ENCODE peak calls at places on chromosomes 3 and 15, in eight cellular contexts. One of them, this sample, is unnamed.

GRCh38 chr3:174776123-174776522 is 83.0 kb upstream of the NAALADL2 start:
- DNase-seq in A549: no peak
- DNase-seq in HepG2: no peak
- DNase-seq in endothelial cell of umbilical vein: no peak
- DNase-seq in K562: no peak
- DNase-seq in GM12878: no peak
- DNase-seq in SK-N-SH: no peak
- DNase-seq in H1: no peak
- DNase-seq in this sample: no peak

GRCh38 chr3:57518276-57518914 is 25.7 kb downstream of the DNAH12 start:
- DNase-seq in A549: no peak
- DNase-seq in HepG2: no peak
- DNase-seq in endothelial cell of umbilical vein: peak; percentile 65
- DNase-seq in K562: no peak
- DNase-seq in GM12878: no peak
- DNase-seq in SK-N-SH: no peak
- DNase-seq in H1: no peak
- DNase-seq in this sample: peak; percentile 1

GRCh38 chr15:74130849-74131617 is 647 bp downstream of the ISLR2 start:
- DNase-seq in A549: no peak
- DNase-seq in HepG2: no peak
- DNase-seq in endothelial cell of umbilical vein: no peak
- DNase-seq in K562: no peak
- DNase-seq in GM12878: no peak
- DNase-seq in SK-N-SH: no peak
- DNase-seq in H1: no peak
- DNase-seq in this sample: no peak

GRCh38 chr3:182392182-182392917 is 401.0 kb upstream of the ATP11B start:
- DNase-seq in A549: no peak
- DNase-seq in HepG2: no peak
- DNase-seq in endothelial cell of umbilical vein: no peak
- DNase-seq in K562: peak; percentile 14
- DNase-seq in GM12878: no peak
- DNase-seq in SK-N-SH: no peak
- DNase-seq in H1: no peak
- DNase-seq in this sample: no peak

GRCh38 chr3:24002129-24002528 is 57.0 kb downstream of the NR1D2 start:
- DNase-seq in A549: no peak
- DNase-seq in HepG2: no peak
- DNase-seq in endothelial cell of umbilical vein: no peak
- DNase-seq in K562: no peak
- DNase-seq in GM12878: no peak
- DNase-seq in SK-N-SH: no peak
- DNase-seq in H1: no peak
- DNase-seq in this sample: no peak

GRCh38 chr3:141738636-141739363 is 702 bp downstream of the RNF7 start:
- DNase-seq in A549: peak; percentile 45
- DNase-seq in HepG2: no peak
- DNase-seq in endothelial cell of umbilical vein: peak; percentile 62
- DNase-seq in K562: peak; percentile 57
- DNase-seq in GM12878: no peak
- DNase-seq in SK-N-SH: peak; percentile 39
- DNase-seq in H1: no peak
- DNase-seq in this sample: no peak

GRCh38 chr3:191882289-191882688 is 421.3 kb downstream of the PYDC2 start:
- DNase-seq in A549: no peak
- DNase-seq in HepG2: no peak
- DNase-seq in endothelial cell of umbilical vein: no peak
- DNase-seq in K562: no peak
- DNase-seq in GM12878: no peak
- DNase-seq in SK-N-SH: no peak
- DNase-seq in H1: no peak
- DNase-seq in this sample: no peak

GRCh38 chr3:107028626-107029025 is 348.6 kb upstream of the CCDC54 start:
- DNase-seq in A549: no peak
- DNase-seq in HepG2: no peak
- DNase-seq in endothelial cell of umbilical vein: no peak
- DNase-seq in K562: no peak
- DNase-seq in GM12878: no peak
- DNase-seq in SK-N-SH: no peak
- DNase-seq in H1: no peak
- DNase-seq in this sample: no peak

GRCh38 chr3:139326131-139326530 is 17.7 kb upstream of the MRPS22 start:
- DNase-seq in A549: no peak
- DNase-seq in HepG2: no peak
- DNase-seq in endothelial cell of umbilical vein: no peak
- DNase-seq in K562: no peak
- DNase-seq in GM12878: no peak
- DNase-seq in SK-N-SH: no peak
- DNase-seq in H1: no peak
- DNase-seq in this sample: no peak

GRCh38 chr3:133058831-133059230 is 20.6 kb downstream of the TMEM108 start:
- DNase-seq in A549: no peak
- DNase-seq in HepG2: no peak
- DNase-seq in endothelial cell of umbilical vein: no peak
- DNase-seq in K562: no peak
- DNase-seq in GM12878: no peak
- DNase-seq in SK-N-SH: no peak
- DNase-seq in H1: no peak
- DNase-seq in this sample: no peak

GRCh38 chr3:101703169-101703568 is 16.7 kb upstream of the RPL24 start:
- DNase-seq in A549: no peak
- DNase-seq in HepG2: no peak
- DNase-seq in endothelial cell of umbilical vein: no peak
- DNase-seq in K562: no peak
- DNase-seq in GM12878: no peak
- DNase-seq in SK-N-SH: no peak
- DNase-seq in H1: no peak
- DNase-seq in this sample: peak; percentile 52

DNA sequence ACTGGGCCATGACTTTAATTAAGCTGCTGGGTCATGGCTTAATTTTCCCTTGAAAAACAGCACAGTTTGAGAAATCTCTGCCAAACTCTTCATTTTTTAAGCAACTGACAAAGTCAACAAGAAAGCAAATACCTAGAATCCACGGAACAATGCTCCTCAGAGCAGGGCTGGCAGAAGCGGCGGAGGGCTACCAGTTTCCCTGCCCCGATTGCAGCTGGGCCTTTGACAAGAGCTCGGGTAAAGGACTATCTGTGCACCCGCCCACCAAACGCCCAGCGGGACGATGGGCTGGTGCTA is 1.2 kb downstream of the GOLIM4 start:
- DNase-seq in A549: no peak
- DNase-seq in HepG2: no peak
- DNase-seq in endothelial cell of umbilical vein: no peak
- DNase-seq in K562: no peak
- DNase-seq in GM12878: no peak
- DNase-seq in SK-N-SH: no peak
- DNase-seq in H1: no peak
- DNase-seq in this sample: no peak
- TF ChIP-seq MAX in A549: no peak
- TF ChIP-seq MAX in HepG2: no peak
- TF ChIP-seq MAX in endothelial cell of umbilical vein: no peak
- TF ChIP-seq MAX in K562: no peak
- TF ChIP-seq MAX in GM12878: no peak
- TF ChIP-seq MAX in SK-N-SH: no peak
- TF ChIP-seq MAX in H1: no peak
- TF ChIP-seq MAX in this sample: no peak

DNA sequence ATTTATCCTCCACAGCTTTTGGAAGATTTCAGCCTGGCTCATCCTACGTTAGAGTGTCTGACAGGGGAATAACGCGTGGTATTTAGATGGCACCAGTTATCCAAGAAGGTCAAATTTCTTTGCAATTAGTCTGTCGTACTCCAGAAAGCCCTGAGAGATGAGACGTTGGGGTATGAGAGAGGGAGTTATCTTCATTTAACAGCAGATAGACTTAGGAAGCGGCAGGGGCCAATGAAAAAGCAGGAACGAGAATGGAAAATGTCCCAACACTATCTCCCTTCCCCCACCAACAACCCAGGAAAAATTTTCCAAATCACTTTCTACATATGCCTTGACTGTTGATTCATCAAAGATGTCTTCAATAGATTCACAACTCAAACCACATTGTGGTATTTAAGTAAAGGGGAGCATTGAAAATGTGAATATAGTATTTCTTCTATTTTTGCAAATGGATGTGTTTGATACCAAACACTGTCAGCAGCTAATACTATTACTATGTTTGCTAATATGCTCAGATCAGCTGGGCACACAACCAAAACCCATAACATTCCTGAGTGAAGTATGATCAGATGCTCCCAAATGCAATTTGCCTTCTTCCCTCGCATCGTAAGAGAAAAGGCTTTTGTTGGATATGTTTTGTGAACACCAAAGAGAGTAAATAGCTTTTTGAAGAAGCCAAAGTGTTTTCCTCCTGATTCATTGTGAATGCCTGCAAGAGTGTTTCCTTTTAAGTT is 13.3 kb upstream of the GREM1 start:
- DNase-seq in A549: no peak
- DNase-seq in HepG2: no peak
- DNase-seq in endothelial cell of umbilical vein: no peak
- DNase-seq in K562: no peak
- DNase-seq in GM12878: no peak
- DNase-seq in SK-N-SH: no peak
- DNase-seq in H1: no peak
- DNase-seq in this sample: no peak
- H3K4me2 ChIP-seq in A549: no peak overlapping the region
- H3K4me2 ChIP-seq in HepG2: no peak overlapping the region
- H3K4me2 ChIP-seq in endothelial cell of umbilical vein: no peak overlapping the region
- H3K4me2 ChIP-seq in K562: no peak overlapping the region
- H3K4me2 ChIP-seq in GM12878: no peak overlapping the region
- H3K4me2 ChIP-seq in SK-N-SH: peak overlapping the region; percentile 45
- H3K4me2 ChIP-seq in H1: no peak overlapping the region
- H3K4me2 ChIP-seq in this sample: no peak overlapping the region

GRCh38 chr3:16151109-16151508 is 23.4 kb upstream of the GALNT15 start:
- DNase-seq in A549: no peak
- DNase-seq in HepG2: no peak
- DNase-seq in endothelial cell of umbilical vein: peak; percentile 36
- DNase-seq in K562: peak; percentile 34
- DNase-seq in GM12878: no peak
- DNase-seq in SK-N-SH: no peak
- DNase-seq in H1: no peak
- DNase-seq in this sample: no peak
- TF ChIP-seq MAX in A549: no peak
- TF ChIP-seq MAX in HepG2: no peak
- TF ChIP-seq MAX in endothelial cell of umbilical vein: no peak
- TF ChIP-seq MAX in K562: no peak
- TF ChIP-seq MAX in GM12878: no peak
- TF ChIP-seq MAX in SK-N-SH: no peak
- TF ChIP-seq MAX in H1: no peak
- TF ChIP-seq MAX in this sample: no peak

GRCh38 chr15:68312701-68313204 is 35.2 kb downstream of the FEM1B start:
- DNase-seq in A549: no peak
- DNase-seq in HepG2: no peak
- DNase-seq in endothelial cell of umbilical vein: no peak
- DNase-seq in K562: peak; percentile 38
- DNase-seq in GM12878: no peak
- DNase-seq in SK-N-SH: peak; percentile 9
- DNase-seq in H1: no peak
- DNase-seq in this sample: no peak

GRCh38 chr15:68311859-68312557 is 34.5 kb downstream of the FEM1B start:
- DNase-seq in A549: no peak
- DNase-seq in HepG2: no peak
- DNase-seq in endothelial cell of umbilical vein: no peak
- DNase-seq in K562: no peak
- DNase-seq in GM12878: no peak
- DNase-seq in SK-N-SH: no peak
- DNase-seq in H1: no peak
- DNase-seq in this sample: no peak

GRCh38 chr15:68311464-68311835 is 33.9 kb downstream of the FEM1B start:
- DNase-seq in A549: no peak
- DNase-seq in HepG2: no peak
- DNase-seq in endothelial cell of umbilical vein: no peak
- DNase-seq in K562: no peak
- DNase-seq in GM12878: no peak
- DNase-seq in SK-N-SH: no peak
- DNase-seq in H1: no peak
- DNase-seq in this sample: no peak

GRCh38 chr15:68310178-68310810 is 32.7 kb downstream of the FEM1B start:
- DNase-seq in A549: no peak
- DNase-seq in HepG2: no peak
- DNase-seq in endothelial cell of umbilical vein: no peak
- DNase-seq in K562: no peak
- DNase-seq in GM12878: no peak
- DNase-seq in SK-N-SH: peak; percentile 21
- DNase-seq in H1: no peak
- DNase-seq in this sample: no peak

GRCh38 chr15:68310811-68311463 is 33.4 kb downstream of the FEM1B start:
- DNase-seq in A549: no peak
- DNase-seq in HepG2: no peak
- DNase-seq in endothelial cell of umbilical vein: no peak
- DNase-seq in K562: no peak
- DNase-seq in GM12878: no peak
- DNase-seq in SK-N-SH: no peak
- DNase-seq in H1: no peak
- DNase-seq in this sample: no peak
- H3K4me2 ChIP-seq in A549: no peak overlapping the region
- H3K4me2 ChIP-seq in HepG2: peak overlapping the region; percentile 60
- H3K4me2 ChIP-seq in endothelial cell of umbilical vein: no peak overlapping the region
- H3K4me2 ChIP-seq in K562: no peak overlapping the region
- H3K4me2 ChIP-seq in GM12878: no peak overlapping the region
- H3K4me2 ChIP-seq in SK-N-SH: no peak overlapping the region
- H3K4me2 ChIP-seq in H1: no peak overlapping the region
- H3K4me2 ChIP-seq in this sample: no peak overlapping the region

GRCh38 chr3:178736300-178736699 is 200.1 kb downstream of the KCNMB2 start:
- DNase-seq in A549: no peak
- DNase-seq in HepG2: no peak
- DNase-seq in endothelial cell of umbilical vein: no peak
- DNase-seq in K562: no peak
- DNase-seq in GM12878: no peak
- DNase-seq in SK-N-SH: no peak
- DNase-seq in H1: no peak
- DNase-seq in this sample: no peak

GRCh38 chr3:178735032-178735674 is 198.9 kb downstream of the KCNMB2 start:
- DNase-seq in A549: no peak
- DNase-seq in HepG2: no peak
- DNase-seq in endothelial cell of umbilical vein: no peak
- DNase-seq in K562: no peak
- DNase-seq in GM12878: no peak
- DNase-seq in SK-N-SH: no peak
- DNase-seq in H1: no peak
- DNase-seq in this sample: no peak

DNA sequence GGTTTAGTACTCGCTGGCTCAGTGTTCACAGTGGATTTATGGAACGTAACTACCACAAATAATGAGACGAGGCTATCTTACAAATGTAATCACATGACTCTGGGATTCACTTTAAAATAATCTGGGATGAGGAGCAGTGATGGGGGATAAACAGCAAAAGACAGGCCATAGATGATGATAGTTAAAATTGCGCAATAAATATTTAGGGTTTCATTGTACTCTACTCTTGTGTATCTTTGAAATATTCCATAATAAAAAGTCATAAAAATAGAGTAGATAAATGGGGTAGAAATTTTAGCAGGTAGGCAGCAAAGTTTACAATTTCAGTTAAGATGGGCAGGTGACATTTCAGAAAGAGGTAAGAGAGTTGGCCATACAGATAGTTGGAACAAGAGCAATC is 196.6 kb downstream of the KCNMB2 start:
- DNase-seq in A549: no peak
- DNase-seq in HepG2: no peak
- DNase-seq in endothelial cell of umbilical vein: no peak
- DNase-seq in K562: no peak
- DNase-seq in GM12878: no peak
- DNase-seq in SK-N-SH: no peak
- DNase-seq in H1: no peak
- DNase-seq in this sample: no peak
- TF ChIP-seq MAX in A549: no peak
- TF ChIP-seq MAX in HepG2: no peak
- TF ChIP-seq MAX in endothelial cell of umbilical vein: no peak
- TF ChIP-seq MAX in K562: no peak
- TF ChIP-seq MAX in GM12878: no peak
- TF ChIP-seq MAX in SK-N-SH: no peak
- TF ChIP-seq MAX in H1: no peak
- TF ChIP-seq MAX in this sample: no peak

This sample was measured in HCT116.